ENCODE peak calls at places on chromosomes 5 and 9, in eight cellular contexts. One of them, this sample, is unnamed.
A peak's percentile ranks its signal among the peaks of the same experiment; 100 is the strongest.

GRCh38 chr9:125399165-125399564 is 137.5 kb downstream of the GAPVD1 start:
- DNase-seq in mesendoderm: no peak
- DNase-seq in stimulated activated CD4-positive, alpha-beta T cell treated with anti-CD3 and anti-CD28 coated beads, Interleukin-1b, Interleukin-23, amount 100 ng/mL, for 4 hours: no peak
- DNase-seq in AG04449: no peak
- DNase-seq in H54: no peak
- DNase-seq in GM23248: no peak
- DNase-seq in sigmoid colon: no peak
- DNase-seq in psoas muscle: no peak
- DNase-seq in this sample: no peak

GRCh38 chr9:78786794-78787193 is 489.9 kb downstream of the PSAT1 start:
- DNase-seq in mesendoderm: no peak
- DNase-seq in stimulated activated CD4-positive, alpha-beta T cell treated with anti-CD3 and anti-CD28 coated beads, Interleukin-1b, Interleukin-23, amount 100 ng/mL, for 4 hours: no peak
- DNase-seq in AG04449: no peak
- DNase-seq in H54: peak; percentile 38
- DNase-seq in GM23248: peak; percentile 87
- DNase-seq in sigmoid colon: no peak
- DNase-seq in psoas muscle: no peak
- DNase-seq in this sample: no peak

GRCh38 chr9:121529237-121529987 is 29.8 kb upstream of the GGTA1 start:
- DNase-seq in mesendoderm: no peak
- DNase-seq in stimulated activated CD4-positive, alpha-beta T cell treated with anti-CD3 and anti-CD28 coated beads, Interleukin-1b, Interleukin-23, amount 100 ng/mL, for 4 hours: no peak
- DNase-seq in AG04449: peak; percentile 70
- DNase-seq in H54: peak; percentile 99
- DNase-seq in GM23248: peak; percentile 100
- DNase-seq in sigmoid colon: peak; percentile 97
- DNase-seq in psoas muscle: peak; percentile 95
- DNase-seq in this sample: peak; percentile 74

GRCh38 chr9:83013867-83014605 is 48.9 kb downstream of the RASEF start:
- DNase-seq in mesendoderm: no peak
- DNase-seq in stimulated activated CD4-positive, alpha-beta T cell treated with anti-CD3 and anti-CD28 coated beads, Interleukin-1b, Interleukin-23, amount 100 ng/mL, for 4 hours: no peak
- DNase-seq in AG04449: peak; percentile 36
- DNase-seq in H54: no peak
- DNase-seq in GM23248: peak; percentile 79
- DNase-seq in sigmoid colon: no peak
- DNase-seq in psoas muscle: no peak
- DNase-seq in this sample: no peak

GRCh38 chr9:100466171-100466827 is 6.7 kb upstream of the TMEFF1 start:
- DNase-seq in mesendoderm: no peak
- DNase-seq in stimulated activated CD4-positive, alpha-beta T cell treated with anti-CD3 and anti-CD28 coated beads, Interleukin-1b, Interleukin-23, amount 100 ng/mL, for 4 hours: no peak
- DNase-seq in AG04449: no peak
- DNase-seq in H54: no peak
- DNase-seq in GM23248: no peak
- DNase-seq in sigmoid colon: no peak
- DNase-seq in psoas muscle: no peak
- DNase-seq in this sample: no peak

GRCh38 chr5:159395202-159395601 is 64.9 kb upstream of the IL12B start:
- DNase-seq in mesendoderm: no peak
- DNase-seq in stimulated activated CD4-positive, alpha-beta T cell treated with anti-CD3 and anti-CD28 coated beads, Interleukin-1b, Interleukin-23, amount 100 ng/mL, for 4 hours: no peak
- DNase-seq in AG04449: no peak
- DNase-seq in H54: no peak
- DNase-seq in GM23248: no peak
- DNase-seq in sigmoid colon: no peak
- DNase-seq in psoas muscle: no peak
- DNase-seq in this sample: peak; percentile 73

GRCh38 chr5:124402144-124402581 is 344.3 kb downstream of the ZNF608 start:
- DNase-seq in mesendoderm: peak; percentile 17
- DNase-seq in stimulated activated CD4-positive, alpha-beta T cell treated with anti-CD3 and anti-CD28 coated beads, Interleukin-1b, Interleukin-23, amount 100 ng/mL, for 4 hours: no peak
- DNase-seq in AG04449: no peak
- DNase-seq in H54: no peak
- DNase-seq in GM23248: peak; percentile 77
- DNase-seq in sigmoid colon: no peak
- DNase-seq in psoas muscle: no peak
- DNase-seq in this sample: peak; percentile 76

GRCh38 chr5:54259090-54259489 is 51.3 kb downstream of the ARL15 start:
- DNase-seq in mesendoderm: no peak
- DNase-seq in stimulated activated CD4-positive, alpha-beta T cell treated with anti-CD3 and anti-CD28 coated beads, Interleukin-1b, Interleukin-23, amount 100 ng/mL, for 4 hours: no peak
- DNase-seq in AG04449: no peak
- DNase-seq in H54: no peak
- DNase-seq in GM23248: peak; percentile 23
- DNase-seq in sigmoid colon: no peak
- DNase-seq in psoas muscle: no peak
- DNase-seq in this sample: no peak

GRCh38 chr9:92669527-92669889 is 423 bp downstream of the IPPK start:
- DNase-seq in mesendoderm: no peak
- DNase-seq in stimulated activated CD4-positive, alpha-beta T cell treated with anti-CD3 and anti-CD28 coated beads, Interleukin-1b, Interleukin-23, amount 100 ng/mL, for 4 hours: no peak
- DNase-seq in AG04449: no peak
- DNase-seq in H54: no peak
- DNase-seq in GM23248: no peak
- DNase-seq in sigmoid colon: no peak
- DNase-seq in psoas muscle: peak; percentile 35
- DNase-seq in this sample: no peak

GRCh38 chr5:63111891-63112290 is 533.3 kb downstream of the LRRC70 start:
- DNase-seq in mesendoderm: no peak
- DNase-seq in stimulated activated CD4-positive, alpha-beta T cell treated with anti-CD3 and anti-CD28 coated beads, Interleukin-1b, Interleukin-23, amount 100 ng/mL, for 4 hours: no peak
- DNase-seq in AG04449: no peak
- DNase-seq in H54: no peak
- DNase-seq in GM23248: no peak
- DNase-seq in sigmoid colon: no peak
- DNase-seq in psoas muscle: no peak
- DNase-seq in this sample: no peak

GRCh38 chr5:105304859-105305258 is 1742.3 kb upstream of the NUDT12 start:
- DNase-seq in mesendoderm: no peak
- DNase-seq in stimulated activated CD4-positive, alpha-beta T cell treated with anti-CD3 and anti-CD28 coated beads, Interleukin-1b, Interleukin-23, amount 100 ng/mL, for 4 hours: no peak
- DNase-seq in AG04449: no peak
- DNase-seq in H54: no peak
- DNase-seq in GM23248: no peak
- DNase-seq in sigmoid colon: no peak
- DNase-seq in psoas muscle: no peak
- DNase-seq in this sample: no peak

GRCh38 chr9:131704988-131705387 is 34.9 kb downstream of the RAPGEF1 start:
- DNase-seq in mesendoderm: no peak
- DNase-seq in stimulated activated CD4-positive, alpha-beta T cell treated with anti-CD3 and anti-CD28 coated beads, Interleukin-1b, Interleukin-23, amount 100 ng/mL, for 4 hours: no peak
- DNase-seq in AG04449: no peak
- DNase-seq in H54: no peak
- DNase-seq in GM23248: no peak
- DNase-seq in sigmoid colon: no peak
- DNase-seq in psoas muscle: no peak
- DNase-seq in this sample: no peak

GRCh38 chr9:137613259-137613658 is 5.5 kb upstream of the EHMT1 start:
- DNase-seq in mesendoderm: no peak
- DNase-seq in stimulated activated CD4-positive, alpha-beta T cell treated with anti-CD3 and anti-CD28 coated beads, Interleukin-1b, Interleukin-23, amount 100 ng/mL, for 4 hours: no peak
- DNase-seq in AG04449: no peak
- DNase-seq in H54: no peak
- DNase-seq in GM23248: no peak
- DNase-seq in sigmoid colon: no peak
- DNase-seq in psoas muscle: no peak
- DNase-seq in this sample: no peak

GRCh38 chr9:124149992-124150391 is 107.8 kb upstream of the NEK6 start:
- DNase-seq in mesendoderm: peak; percentile 61
- DNase-seq in stimulated activated CD4-positive, alpha-beta T cell treated with anti-CD3 and anti-CD28 coated beads, Interleukin-1b, Interleukin-23, amount 100 ng/mL, for 4 hours: no peak
- DNase-seq in AG04449: no peak
- DNase-seq in H54: no peak
- DNase-seq in GM23248: peak; percentile 40
- DNase-seq in sigmoid colon: no peak
- DNase-seq in psoas muscle: no peak
- DNase-seq in this sample: peak; percentile 61

GRCh38 chr5:15249152-15249551 is 250.8 kb upstream of the FBXL7 start:
- DNase-seq in mesendoderm: no peak
- DNase-seq in stimulated activated CD4-positive, alpha-beta T cell treated with anti-CD3 and anti-CD28 coated beads, Interleukin-1b, Interleukin-23, amount 100 ng/mL, for 4 hours: no peak
- DNase-seq in AG04449: peak; percentile 61
- DNase-seq in H54: peak; percentile 14
- DNase-seq in GM23248: peak; percentile 87
- DNase-seq in sigmoid colon: no peak
- DNase-seq in psoas muscle: no peak
- DNase-seq in this sample: no peak

GRCh38 chr9:71793386-71794105 is 25.2 kb upstream of the CEMIP2 start:
- DNase-seq in mesendoderm: peak; percentile 95
- DNase-seq in stimulated activated CD4-positive, alpha-beta T cell treated with anti-CD3 and anti-CD28 coated beads, Interleukin-1b, Interleukin-23, amount 100 ng/mL, for 4 hours: no peak
- DNase-seq in AG04449: peak; percentile 44
- DNase-seq in H54: peak; percentile 11
- DNase-seq in GM23248: peak; percentile 26
- DNase-seq in sigmoid colon: no peak
- DNase-seq in psoas muscle: no peak
- DNase-seq in this sample: peak; percentile 94

GRCh38 chr5:82351754-82352145 is 73.6 kb upstream of the RPS23 start:
- DNase-seq in mesendoderm: peak; percentile 74
- DNase-seq in stimulated activated CD4-positive, alpha-beta T cell treated with anti-CD3 and anti-CD28 coated beads, Interleukin-1b, Interleukin-23, amount 100 ng/mL, for 4 hours: no peak
- DNase-seq in AG04449: no peak
- DNase-seq in H54: peak; percentile 35
- DNase-seq in GM23248: peak; percentile 83
- DNase-seq in sigmoid colon: no peak
- DNase-seq in psoas muscle: no peak
- DNase-seq in this sample: no peak

GRCh38 chr9:109560470-109561132 is 62.5 kb upstream of the PTPN3 start:
- DNase-seq in mesendoderm: peak; percentile 88
- DNase-seq in stimulated activated CD4-positive, alpha-beta T cell treated with anti-CD3 and anti-CD28 coated beads, Interleukin-1b, Interleukin-23, amount 100 ng/mL, for 4 hours: no peak
- DNase-seq in AG04449: no peak
- DNase-seq in H54: no peak
- DNase-seq in GM23248: no peak
- DNase-seq in sigmoid colon: no peak
- DNase-seq in psoas muscle: peak; percentile 18
- DNase-seq in this sample: peak; percentile 96

GRCh38 chr9:16085167-16085718 is 532.4 kb downstream of the CCDC171 start:
- DNase-seq in mesendoderm: no peak
- DNase-seq in stimulated activated CD4-positive, alpha-beta T cell treated with anti-CD3 and anti-CD28 coated beads, Interleukin-1b, Interleukin-23, amount 100 ng/mL, for 4 hours: no peak
- DNase-seq in AG04449: no peak
- DNase-seq in H54: no peak
- DNase-seq in GM23248: peak; percentile 32
- DNase-seq in sigmoid colon: peak; percentile 72
- DNase-seq in psoas muscle: peak; percentile 53
- DNase-seq in this sample: peak; percentile 37

GRCh38 chr9:94528886-94529285 is 26.0 kb upstream of the PCAT7 start:
- DNase-seq in mesendoderm: no peak
- DNase-seq in stimulated activated CD4-positive, alpha-beta T cell treated with anti-CD3 and anti-CD28 coated beads, Interleukin-1b, Interleukin-23, amount 100 ng/mL, for 4 hours: no peak
- DNase-seq in AG04449: no peak
- DNase-seq in H54: no peak
- DNase-seq in GM23248: no peak
- DNase-seq in sigmoid colon: no peak
- DNase-seq in psoas muscle: no peak
- DNase-seq in this sample: no peak

GRCh38 chr5:179279347-179280094 is 65.7 kb downstream of the ADAMTS2 start:
- DNase-seq in mesendoderm: no peak
- DNase-seq in stimulated activated CD4-positive, alpha-beta T cell treated with anti-CD3 and anti-CD28 coated beads, Interleukin-1b, Interleukin-23, amount 100 ng/mL, for 4 hours: no peak
- DNase-seq in AG04449: no peak
- DNase-seq in H54: no peak
- DNase-seq in GM23248: no peak
- DNase-seq in sigmoid colon: no peak
- DNase-seq in psoas muscle: peak; percentile 14
- DNase-seq in this sample: no peak

GRCh38 chr5:107619781-107620180 is 51.0 kb downstream of the EFNA5 start:
- DNase-seq in mesendoderm: peak; percentile 63
- DNase-seq in stimulated activated CD4-positive, alpha-beta T cell treated with anti-CD3 and anti-CD28 coated beads, Interleukin-1b, Interleukin-23, amount 100 ng/mL, for 4 hours: no peak
- DNase-seq in AG04449: no peak
- DNase-seq in H54: no peak
- DNase-seq in GM23248: no peak
- DNase-seq in sigmoid colon: no peak
- DNase-seq in psoas muscle: no peak
- DNase-seq in this sample: peak; percentile 59

GRCh38 chr9:120289091-120289490 is 290.9 kb downstream of the CDK5RAP2 start:
- DNase-seq in mesendoderm: no peak
- DNase-seq in stimulated activated CD4-positive, alpha-beta T cell treated with anti-CD3 and anti-CD28 coated beads, Interleukin-1b, Interleukin-23, amount 100 ng/mL, for 4 hours: no peak
- DNase-seq in AG04449: no peak
- DNase-seq in H54: no peak
- DNase-seq in GM23248: no peak
- DNase-seq in sigmoid colon: no peak
- DNase-seq in psoas muscle: no peak
- DNase-seq in this sample: no peak

GRCh38 chr9:94672811-94673487 is 33.6 kb upstream of the FBP1 start:
- DNase-seq in mesendoderm: peak; percentile 58
- DNase-seq in stimulated activated CD4-positive, alpha-beta T cell treated with anti-CD3 and anti-CD28 coated beads, Interleukin-1b, Interleukin-23, amount 100 ng/mL, for 4 hours: no peak
- DNase-seq in AG04449: no peak
- DNase-seq in H54: peak; percentile 33
- DNase-seq in GM23248: peak; percentile 79
- DNase-seq in sigmoid colon: no peak
- DNase-seq in psoas muscle: no peak
- DNase-seq in this sample: no peak

GRCh38 chr9:23145467-23145866 is 680.6 kb downstream of the ELAVL2 start:
- DNase-seq in mesendoderm: peak; percentile 3
- DNase-seq in stimulated activated CD4-positive, alpha-beta T cell treated with anti-CD3 and anti-CD28 coated beads, Interleukin-1b, Interleukin-23, amount 100 ng/mL, for 4 hours: no peak
- DNase-seq in AG04449: no peak
- DNase-seq in H54: no peak
- DNase-seq in GM23248: no peak
- DNase-seq in sigmoid colon: no peak
- DNase-seq in psoas muscle: no peak
- DNase-seq in this sample: no peak

GRCh38 chr5:168712280-168712924 is 133.2 kb upstream of the PANK3 start:
- DNase-seq in mesendoderm: peak; percentile 83
- DNase-seq in stimulated activated CD4-positive, alpha-beta T cell treated with anti-CD3 and anti-CD28 coated beads, Interleukin-1b, Interleukin-23, amount 100 ng/mL, for 4 hours: no peak
- DNase-seq in AG04449: peak; percentile 97
- DNase-seq in H54: peak; percentile 85
- DNase-seq in GM23248: peak; percentile 99
- DNase-seq in sigmoid colon: no peak
- DNase-seq in psoas muscle: no peak
- DNase-seq in this sample: peak; percentile 91

GRCh38 chr5:121182788-121183490 is 668.7 kb upstream of the FTMT start:
- DNase-seq in mesendoderm: no peak
- DNase-seq in stimulated activated CD4-positive, alpha-beta T cell treated with anti-CD3 and anti-CD28 coated beads, Interleukin-1b, Interleukin-23, amount 100 ng/mL, for 4 hours: no peak
- DNase-seq in AG04449: no peak
- DNase-seq in H54: no peak
- DNase-seq in GM23248: peak; percentile 13
- DNase-seq in sigmoid colon: no peak
- DNase-seq in psoas muscle: no peak
- DNase-seq in this sample: no peak

GRCh38 chr9:134051319-134051718 is 16.5 kb downstream of the BRD3 start:
- DNase-seq in mesendoderm: no peak
- DNase-seq in stimulated activated CD4-positive, alpha-beta T cell treated with anti-CD3 and anti-CD28 coated beads, Interleukin-1b, Interleukin-23, amount 100 ng/mL, for 4 hours: no peak
- DNase-seq in AG04449: no peak
- DNase-seq in H54: no peak
- DNase-seq in GM23248: no peak
- DNase-seq in sigmoid colon: no peak
- DNase-seq in psoas muscle: no peak
- DNase-seq in this sample: no peak

GRCh38 chr5:52995914-52996313 is 6.8 kb downstream of the ITGA2 start:
- DNase-seq in mesendoderm: no peak
- DNase-seq in stimulated activated CD4-positive, alpha-beta T cell treated with anti-CD3 and anti-CD28 coated beads, Interleukin-1b, Interleukin-23, amount 100 ng/mL, for 4 hours: no peak
- DNase-seq in AG04449: no peak
- DNase-seq in H54: no peak
- DNase-seq in GM23248: no peak
- DNase-seq in sigmoid colon: no peak
- DNase-seq in psoas muscle: no peak
- DNase-seq in this sample: no peak

GRCh38 chr9:14336244-14336643 is 22.3 kb upstream of the NFIB start:
- DNase-seq in mesendoderm: no peak
- DNase-seq in stimulated activated CD4-positive, alpha-beta T cell treated with anti-CD3 and anti-CD28 coated beads, Interleukin-1b, Interleukin-23, amount 100 ng/mL, for 4 hours: no peak
- DNase-seq in AG04449: no peak
- DNase-seq in H54: no peak
- DNase-seq in GM23248: no peak
- DNase-seq in sigmoid colon: no peak
- DNase-seq in psoas muscle: no peak
- DNase-seq in this sample: no peak

GRCh38 chr5:111551120-111551519 is 38.8 kb upstream of the STARD4 start:
- DNase-seq in mesendoderm: peak; percentile 55
- DNase-seq in stimulated activated CD4-positive, alpha-beta T cell treated with anti-CD3 and anti-CD28 coated beads, Interleukin-1b, Interleukin-23, amount 100 ng/mL, for 4 hours: no peak
- DNase-seq in AG04449: no peak
- DNase-seq in H54: no peak
- DNase-seq in GM23248: no peak
- DNase-seq in sigmoid colon: no peak
- DNase-seq in psoas muscle: no peak
- DNase-seq in this sample: no peak

This sample was measured in islet precursor cell.